ENCODE peak calls at places on chromosomes 12 and 14, in six cellular contexts. E is mesothelial cell of epicardium; Y is A549; D is posterior cingulate gyrus; H is EL; F is CD4-positive, alpha-beta T cell. S is an unnamed sample.

GRCh38 chr12:13038491-13039161 is 5.6 kb upstream of the FAM234B start:
- DNase-seq in E (no peak), Y (no peak), D (no peak), H (peak), F (no peak), S (no peak)

GRCh38 chr12:30796891-30797371 is 42.2 kb upstream of the CAPRIN2 start:
- DNase-seq in E (peak), Y (peak), D (no peak), H (peak), F (no peak), S (no peak)

GRCh38 chr12:16043480-16043879 is 132.3 kb downstream of the DERA start:
- DNase-seq in E (no peak), Y (no peak), D (no peak), H (no peak), F (no peak), S (no peak)

GRCh38 chr12:55816876-55817351 is 610 bp downstream of the SARNP start:
- DNase-seq in E (no peak), Y (peak), D (no peak), H (peak), F (no peak), S (no peak)

GRCh38 chr14:20802341-20803084 is at the start of gene RNASE1:
- DNase-seq in E (no peak), Y (peak), D (peak), H (no peak), F (no peak), S (no peak)

GRCh38 chr14:101962503-101962874 is 1.9 kb upstream of the DYNC1H1 start:
- DNase-seq in E (peak), Y (peak), D (peak), H (peak), F (no peak), S (no peak)

GRCh38 chr14:54554401-54554800 is 12.5 kb upstream of the SAMD4A start:
- DNase-seq in E (no peak), Y (no peak), D (no peak), H (no peak), F (no peak), S (no peak)

GRCh38 chr12:93848453-93849120 is 171.4 kb downstream of the CRADD start:
- DNase-seq in E (no peak), Y (no peak), D (no peak), H (no peak), F (no peak), S (no peak)

GRCh38 chr14:89027097-89027740 is 202.8 kb downstream of the TTC8 start:
- DNase-seq in E (peak), Y (peak), D (peak), H (peak), F (peak), S (peak)

GRCh38 chr14:23056956-23057756 is at the start of gene CDH24:
- DNase-seq in E (peak), Y (peak), D (no peak), H (peak), F (peak), S (no peak)